ENCODE peak calls at places on chromosomes 7 and 10, in five cellular contexts. I is fibroblast of lung; H is naive thymus-derived CD4-positive, alpha-beta T cell; O is thoracic aorta; V is gastrocnemius medialis. M is an unnamed sample.

GRCh38 chr10:14123066-14123465 is 207.7 kb downstream of the FRMD4A start:
- DNase-seq in I (no peak), H (no peak), O (no peak), V (no peak), M (no peak)

GRCh38 chr7:94348142-94348541 is 46.6 kb upstream of the COL1A2 start:
- DNase-seq in I (peak), H (no peak), O (no peak), V (peak), M (peak)

GRCh38 chr10:129544205-129545202 is 77.5 kb downstream of the MGMT start:
- DNase-seq in I (no peak), H (no peak), O (no peak), V (no peak), M (no peak)

GRCh38 chr7:12518920-12519681 is 51.4 kb upstream of the SCIN start:
- DNase-seq in I (peak), H (no peak), O (no peak), V (no peak), M (peak)

GRCh38 chr10:132319853-132320669 is 11.9 kb upstream of the LRRC27 start:
- DNase-seq in I (peak), H (peak), O (no peak), V (peak), M (peak)

GRCh38 chr10:117483056-117483590 is 59.4 kb upstream of the EMX2 start:
- DNase-seq in I (no peak), H (no peak), O (no peak), V (no peak), M (no peak)

GRCh38 chr10:101238732-101239105 is 9.5 kb upstream of the LBX1 start:
- DNase-seq in I (no peak), H (no peak), O (no peak), V (no peak), M (no peak)

GRCh38 chr10:9091515-9092093 is 1037.1 kb downstream of the GATA3 start:
- DNase-seq in I (no peak), H (no peak), O (no peak), V (no peak), M (no peak)

GRCh38 chr7:28389504-28390385 is 22.6 kb upstream of the CREB5 start:
- DNase-seq in I (peak), H (no peak), O (no peak), V (no peak), M (peak)

GRCh38 chr7:101162551-101163280 is 2.7 kb downstream of the VGF start:
- DNase-seq in I (peak), H (no peak), O (no peak), V (no peak), M (peak)

GRCh38 chr10:88886557-88886956 is 6.5 kb downstream of the STAMBPL1 start:
- DNase-seq in I (no peak), H (no peak), O (no peak), V (no peak), M (no peak)

GRCh38 chr7:106071356-106071998 is 40.6 kb downstream of the SYPL1 start:
- DNase-seq in I (peak), H (peak), O (no peak), V (no peak), M (no peak)

GRCh38 chr10:86953747-86954680 is 3.4 kb downstream of the MMRN2 start:
- DNase-seq in I (peak), H (no peak), O (peak), V (no peak), M (peak)

GRCh38 chr7:46162582-46162981 is 241.5 kb upstream of the IGFBP3 start:
- DNase-seq in I (peak), H (no peak), O (no peak), V (no peak), M (no peak)

GRCh38 chr10:79031723-79032122 is 37.0 kb upstream of the ZMIZ1 start:
- DNase-seq in I (no peak), H (no peak), O (no peak), V (no peak), M (no peak)

GRCh38 chr7:6608081-6608480 is 7.3 kb upstream of the ZNF853 start:
- DNase-seq in I (no peak), H (no peak), O (no peak), V (no peak), M (no peak)

GRCh38 chr10:100528885-100529472 is 692 bp downstream of the NDUFB8 start:
- DNase-seq in I (no peak), H (no peak), O (no peak), V (peak), M (no peak)

GRCh38 chr7:107810626-107811025 is 7.6 kb upstream of the SLC26A3 start:
- DNase-seq in I (no peak), H (no peak), O (no peak), V (no peak), M (no peak)

GRCh38 chr10:12181065-12181775 is 14.5 kb downstream of the NUDT5 start:
- DNase-seq in I (peak), H (peak), O (no peak), V (no peak), M (peak)

GRCh38 chr10:114815751-114816150 is 5.8 kb upstream of the FHIP2A start:
- DNase-seq in I (no peak), H (no peak), O (no peak), V (no peak), M (no peak)

GRCh38 chr10:3757638-3758490 is 27.1 kb downstream of the KLF6 start:
- DNase-seq in I (no peak), H (peak), O (no peak), V (no peak), M (no peak)

GRCh38 chr7:155257482-155258232 is 40.0 kb upstream of the INSIG1 start:
- DNase-seq in I (peak), H (no peak), O (peak), V (peak), M (peak)

GRCh38 chr7:84187813-84188212 is 6.8 kb downstream of the SEMA3A start:
- DNase-seq in I (peak), H (no peak), O (no peak), V (no peak), M (peak)

GRCh38 chr10:62464308-62464707 is 90.1 kb downstream of the ZNF365 start:
- DNase-seq in I (peak), H (no peak), O (no peak), V (no peak), M (no peak)

GRCh38 chr7:72217151-72217550 is 195.0 kb downstream of the CALN1 start:
- DNase-seq in I (no peak), H (no peak), O (no peak), V (no peak), M (no peak)

GRCh38 chr10:16809074-16809718 is 8.0 kb downstream of the RSU1 start:
- DNase-seq in I (peak), H (peak), O (no peak), V (no peak), M (peak)

GRCh38 chr10:132712698-132713232 is 73.2 kb downstream of the NKX6-2 start:
- DNase-seq in I (no peak), H (no peak), O (no peak), V (no peak), M (no peak)

GRCh38 chr10:93821051-93821772 is 63.5 kb downstream of the LGI1 start:
- DNase-seq in I (peak), H (no peak), O (no peak), V (no peak), M (peak)

GRCh38 chr10:46247808-46248569 is 38.8 kb upstream of the ANTXRL start:
- DNase-seq in I (no peak), H (peak), O (no peak), V (no peak), M (no peak)

GRCh38 chr7:148856035-148856881 is 27.8 kb downstream of the EZH2 start:
- DNase-seq in I (no peak), H (no peak), O (no peak), V (peak), M (peak)

GRCh38 chr10:68105820-68106219 is 3.5 kb upstream of the MYPN start:
- DNase-seq in I (peak), H (no peak), O (no peak), V (peak), M (peak)

GRCh38 chr10:60353519-60354258 is 36.0 kb downstream of the ANK3 start:
- DNase-seq in I (peak), H (no peak), O (no peak), V (no peak), M (peak)

GRCh38 chr7:12127490-12127889 is 83.6 kb upstream of the TMEM106B start:
- DNase-seq in I (peak), H (no peak), O (no peak), V (no peak), M (peak)

GRCh38 chr10:96414303-96414702 is 55.5 kb upstream of the OPALIN start:
- DNase-seq in I (no peak), H (no peak), O (no peak), V (no peak), M (no peak)

GRCh38 chr7:147412782-147413186 is 1177.8 kb upstream of the C7orf33 start:
- DNase-seq in I (peak), H (no peak), O (no peak), V (no peak), M (peak)

GRCh38 chr10:118218562-118218961 is 123.6 kb downstream of the FAM204A start:
- DNase-seq in I (no peak), H (no peak), O (no peak), V (no peak), M (no peak)

GRCh38 chr7:130951303-130951975 is 217.4 kb upstream of the KLF14 start:
- DNase-seq in I (no peak), H (no peak), O (no peak), V (no peak), M (no peak)

GRCh38 chr10:68184546-68184945 is 47.4 kb downstream of the ATOH7 start:
- DNase-seq in I (no peak), H (no peak), O (no peak), V (no peak), M (no peak)

GRCh38 chr10:62451606-62451965 is 77.4 kb downstream of the ZNF365 start:
- DNase-seq in I (peak), H (no peak), O (no peak), V (no peak), M (no peak)

DNA sequence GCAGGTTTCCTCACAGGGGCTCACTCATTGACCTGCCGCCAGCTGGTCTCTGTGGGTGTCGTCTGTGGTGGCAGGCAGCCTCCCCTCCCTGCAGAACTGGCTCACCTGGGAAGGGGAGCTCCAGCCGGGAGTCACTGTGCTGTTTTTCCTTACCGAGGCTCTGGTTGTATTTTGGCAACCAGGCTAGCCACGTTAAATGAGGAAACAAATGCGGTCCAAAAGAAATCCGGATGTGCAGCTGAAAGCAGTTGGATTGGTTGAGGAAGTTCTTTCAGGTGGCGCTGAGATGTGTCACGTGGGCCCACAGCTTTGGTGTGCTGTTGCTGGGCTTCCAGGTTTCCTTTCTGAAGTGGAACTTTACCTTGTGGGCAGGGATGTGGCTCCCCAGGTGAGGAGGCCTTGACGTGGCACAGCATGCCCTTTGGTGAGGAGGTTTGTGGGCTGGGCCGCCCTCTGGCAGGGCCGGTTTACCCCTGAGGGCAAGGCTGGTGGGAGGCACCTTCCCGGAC is 14.2 kb downstream of the MTURN start:
- DNase-seq in I (no peak), H (no peak), O (no peak), V (no peak), M (no peak)
- H3K4me3 ChIP-seq in I (no peak), H (peak), O (no peak), V (no peak), M (no peak)

GRCh38 chr10:27742195-27742925 is 3.3 kb downstream of the MKX start:
- DNase-seq in I (peak), H (peak), O (no peak), V (peak), M (peak)

GRCh38 chr10:27744478-27745379 is 890 bp downstream of the MKX start:
- DNase-seq in I (peak), H (peak), O (no peak), V (no peak), M (peak)

GRCh38 chr10:27741173-27742091 is 4.2 kb downstream of the MKX start:
- DNase-seq in I (no peak), H (no peak), O (no peak), V (no peak), M (no peak)

GRCh38 chr10:27743736-27744477 is 1.7 kb downstream of the MKX start:
- DNase-seq in I (no peak), H (peak), O (no peak), V (no peak), M (peak)

GRCh38 chr10:27742926-27743735 is 2.5 kb downstream of the MKX start:
- DNase-seq in I (peak), H (peak), O (no peak), V (no peak), M (peak)
- H3K4me3 ChIP-seq in I (peak), H (peak), O (peak), V (peak), M (peak)

GRCh38 chr7:128266891-128267839 is 26.1 kb downstream of the LEP start:
- DNase-seq in I (peak), H (no peak), O (no peak), V (no peak), M (peak)
- H3K4me3 ChIP-seq in I (peak), H (no peak), O (peak), V (no peak), M (peak)

GRCh38 chr7:43646603-43647313 is 63.9 kb downstream of the STK17A start:
- DNase-seq in I (peak), H (no peak), O (no peak), V (no peak), M (peak)
- H3K4me3 ChIP-seq in I (peak), H (peak), O (peak), V (no peak), M (peak)

DNA sequence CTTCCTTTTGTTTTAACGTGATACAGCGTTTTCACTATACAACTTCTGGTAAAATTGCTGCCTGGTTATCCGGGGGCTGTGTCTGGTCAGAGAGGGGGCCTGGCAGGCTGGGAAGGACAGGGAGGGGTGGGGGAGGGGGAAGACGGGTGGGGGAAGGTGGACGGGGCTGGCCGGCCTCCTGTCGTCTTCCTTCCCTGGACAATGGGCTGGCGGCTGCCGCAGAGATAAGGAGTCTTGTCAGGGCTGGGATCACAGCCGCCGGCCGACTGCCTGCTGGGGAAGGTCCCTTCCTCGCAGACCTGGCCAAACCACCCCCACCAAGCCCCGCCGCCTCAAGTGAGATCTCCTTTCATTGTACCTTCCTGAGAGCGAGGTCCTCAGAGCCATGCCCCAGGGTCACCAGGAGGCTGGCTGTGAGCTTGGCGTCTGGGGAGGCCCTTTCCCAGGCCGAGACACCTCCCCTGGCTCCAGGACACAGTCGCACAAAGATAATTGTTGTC is 151.2 kb upstream of the TNRC18 start:
- DNase-seq in I (no peak), H (no peak), O (no peak), V (no peak), M (no peak)
- H3K4me3 ChIP-seq in I (no peak), H (no peak), O (peak), V (no peak), M (no peak)

GRCh38 chr10:84329986-84330651 is 1.7 kb downstream of the CCSER2 start:
- DNase-seq in I (no peak), H (no peak), O (no peak), V (no peak), M (no peak)
- H3K4me3 ChIP-seq in I (peak), H (peak), O (peak), V (no peak), M (no peak)

DNA sequence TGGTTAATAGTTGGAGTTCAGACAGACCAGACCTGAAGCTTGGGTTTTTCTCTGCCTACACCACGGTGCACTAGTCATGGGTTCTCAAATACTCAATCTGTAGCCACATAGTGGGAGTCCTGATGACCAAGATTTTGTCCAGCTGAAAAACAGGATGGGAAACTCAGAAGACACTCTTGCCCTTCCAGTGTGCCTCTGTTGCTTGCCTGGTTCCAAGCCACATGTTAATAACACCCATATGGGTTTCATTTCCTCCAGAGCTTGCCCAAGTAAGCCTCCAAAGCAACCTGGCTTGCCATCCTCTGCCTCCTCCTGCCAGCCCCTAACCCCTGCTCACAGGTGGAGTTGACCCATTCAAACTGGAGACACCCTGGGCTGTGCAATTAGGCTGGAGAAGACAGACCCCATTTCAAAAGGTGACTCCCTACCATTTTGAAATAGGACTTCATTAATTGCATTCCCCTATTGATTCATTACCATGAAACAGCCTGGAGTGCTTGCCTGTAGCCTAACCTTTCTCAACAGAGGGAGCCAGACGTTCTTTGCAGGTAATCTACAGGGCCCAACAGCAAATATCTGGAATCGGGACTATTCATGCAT is 108.0 kb upstream of the HABP2 start:
- DNase-seq in I (no peak), H (no peak), O (no peak), V (no peak), M (no peak)
- H3K4me3 ChIP-seq in I (no peak), H (no peak), O (no peak), V (no peak), M (no peak)

DNA sequence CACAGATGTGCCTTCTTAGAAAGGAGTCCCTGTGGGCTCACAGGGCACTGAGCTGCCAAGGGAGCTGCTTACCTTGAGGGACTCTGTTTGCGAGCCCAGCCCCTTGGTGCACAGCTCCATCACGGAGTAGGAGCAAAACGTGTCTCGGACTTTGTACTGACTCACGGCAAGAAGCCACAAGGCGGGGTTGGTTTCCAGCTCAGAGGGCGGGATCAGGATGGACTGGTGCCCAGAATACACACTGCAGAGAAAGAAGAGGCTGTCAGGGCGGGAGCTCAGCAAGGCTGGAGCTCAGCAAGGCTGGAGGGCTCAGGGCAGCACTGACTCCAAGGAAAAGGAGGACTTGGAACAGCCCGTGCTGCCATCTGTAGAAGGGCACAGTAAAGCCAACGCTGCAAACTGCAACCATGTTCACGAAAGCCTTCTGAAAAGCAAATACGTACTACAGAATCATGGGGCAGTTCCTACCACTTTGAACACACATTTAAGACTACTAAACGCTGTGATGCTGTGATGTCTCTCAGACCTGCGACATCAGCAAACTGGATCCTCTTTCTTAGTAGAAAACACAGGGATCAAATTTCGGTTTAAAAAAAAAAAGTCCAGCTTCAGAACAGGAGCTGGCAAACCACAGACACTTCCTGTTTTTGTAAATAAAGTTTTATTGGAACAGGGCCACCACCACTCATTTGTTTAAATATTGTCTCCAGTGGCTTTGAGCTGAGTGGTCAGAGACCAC is 194.3 kb downstream of the ZMYND11 start:
- DNase-seq in I (peak), H (no peak), O (peak), V (peak), M (peak)
- H3K4me3 ChIP-seq in I (peak), H (no peak), O (peak), V (no peak), M (no peak)

DNA sequence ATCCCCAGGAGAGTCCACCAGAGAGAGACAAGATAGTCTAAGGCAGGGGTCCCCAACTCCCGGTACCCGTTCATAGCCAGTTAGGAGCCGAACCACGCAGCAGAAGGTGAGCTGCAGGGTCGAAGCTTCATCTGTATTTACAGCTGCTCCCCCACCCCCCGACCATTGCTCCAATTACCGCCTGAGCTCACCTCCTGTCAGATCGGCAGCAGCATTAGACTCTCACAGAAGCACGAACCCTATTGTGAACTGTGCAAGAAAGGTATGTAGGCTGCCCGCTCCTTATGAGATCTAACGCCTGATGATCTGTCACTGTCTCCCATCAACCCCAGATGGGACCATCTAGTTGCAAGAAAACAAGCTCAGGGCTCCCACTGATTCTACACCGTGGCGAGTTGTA is 14.6 kb upstream of the AZGP1 start:
- DNase-seq in I (no peak), H (no peak), O (no peak), V (no peak), M (no peak)
- H3K4me3 ChIP-seq in I (peak), H (no peak), O (peak), V (peak), M (no peak)